ENCODE peak calls at places on chromosomes 6 and 20, in five cellular contexts. One of them, this sample, is unnamed.

GRCh38 chr6:25717856-25718740 is 36.4 kb upstream of the SLC17A4 start:
- DNase-seq in fibroblast of mammary gland: peak
- DNase-seq in HT1080: no peak
- DNase-seq in NCI-H2171 treated with DMSO at 0.1 percent for 48 hours: peak
- DNase-seq in osteocyte: no peak
- DNase-seq in this sample: no peak

GRCh38 chr6:149318581-149319286 is 1.2 kb downstream of the TAB2 start:
- DNase-seq in osteocyte: no peak
- DNase-seq in fibroblast of mammary gland: no peak
- DNase-seq in NCI-H2171 treated with DMSO at 0.1 percent for 48 hours: peak
- DNase-seq in HT1080: peak
- DNase-seq in this sample: no peak

GRCh38 chr6:95280690-95281273 is 296.6 kb upstream of the MANEA start:
- DNase-seq in fibroblast of mammary gland: peak
- DNase-seq in NCI-H2171 treated with DMSO at 0.1 percent for 48 hours: peak
- DNase-seq in osteocyte: no peak
- DNase-seq in HT1080: peak
- DNase-seq in this sample: no peak

GRCh38 chr20:2104236-2104635 is 2.6 kb downstream of the STK35 start:
- DNase-seq in NCI-H2171 treated with DMSO at 0.1 percent for 48 hours: no peak
- DNase-seq in fibroblast of mammary gland: no peak
- DNase-seq in osteocyte: no peak
- DNase-seq in HT1080: no peak
- DNase-seq in this sample: no peak

GRCh38 chr6:25012657-25013056 is 76.9 kb upstream of the RIPOR2 start:
- DNase-seq in HT1080: peak
- DNase-seq in fibroblast of mammary gland: peak
- DNase-seq in osteocyte: no peak
- DNase-seq in NCI-H2171 treated with DMSO at 0.1 percent for 48 hours: peak
- DNase-seq in this sample: no peak

GRCh38 chr6:110529907-110530306 is 53.5 kb upstream of the SLC22A16 start:
- DNase-seq in fibroblast of mammary gland: peak
- DNase-seq in osteocyte: no peak
- DNase-seq in HT1080: no peak
- DNase-seq in NCI-H2171 treated with DMSO at 0.1 percent for 48 hours: no peak
- DNase-seq in this sample: no peak

GRCh38 chr6:5778317-5778857 is 228.3 kb downstream of the NRN1 start:
- DNase-seq in osteocyte: no peak
- DNase-seq in NCI-H2171 treated with DMSO at 0.1 percent for 48 hours: no peak
- DNase-seq in fibroblast of mammary gland: no peak
- DNase-seq in HT1080: no peak
- DNase-seq in this sample: no peak

GRCh38 chr6:90739802-90740201 is 152.9 kb upstream of the MAP3K7 start:
- DNase-seq in osteocyte: no peak
- DNase-seq in NCI-H2171 treated with DMSO at 0.1 percent for 48 hours: no peak
- DNase-seq in fibroblast of mammary gland: no peak
- DNase-seq in HT1080: no peak
- DNase-seq in this sample: no peak

GRCh38 chr20:46400828-46401477 is 5.5 kb downstream of the ELMO2 start:
- DNase-seq in NCI-H2171 treated with DMSO at 0.1 percent for 48 hours: no peak
- DNase-seq in fibroblast of mammary gland: peak
- DNase-seq in osteocyte: no peak
- DNase-seq in HT1080: no peak
- DNase-seq in this sample: no peak

GRCh38 chr6:139376604-139377218 is 2.3 kb upstream of the CITED2 start:
- DNase-seq in HT1080: peak
- DNase-seq in NCI-H2171 treated with DMSO at 0.1 percent for 48 hours: no peak
- DNase-seq in osteocyte: no peak
- DNase-seq in fibroblast of mammary gland: peak
- DNase-seq in this sample: no peak

GRCh38 chr6:18640754-18641153 is 253.6 kb downstream of the RNF144B start:
- DNase-seq in NCI-H2171 treated with DMSO at 0.1 percent for 48 hours: no peak
- DNase-seq in HT1080: no peak
- DNase-seq in fibroblast of mammary gland: no peak
- DNase-seq in osteocyte: no peak
- DNase-seq in this sample: no peak

GRCh38 chr20:54669054-54669390 is 193.6 kb downstream of the DOK5 start:
- DNase-seq in fibroblast of mammary gland: no peak
- DNase-seq in osteocyte: no peak
- DNase-seq in NCI-H2171 treated with DMSO at 0.1 percent for 48 hours: no peak
- DNase-seq in HT1080: no peak
- DNase-seq in this sample: no peak

This sample was measured in NCI-H187 treated with DMSO at 0.1 percent for 48 hours.